ENCODE peak calls at places on chromosomes 16 and 17, in ten cellular contexts. F is MM.1S; O is hepatocyte; Q is CD8-positive, alpha-beta T cell; V is Karpas-422; N is BE2C; H is body of pancreas; M is endothelial cell of umbilical vein; E is CD8-positive, alpha-beta memory T cell; D is thoracic aorta. U is an unnamed sample. For H3K4me1, the result is how much of the 10 kb centered on the place peaks cover.

GRCh38 chr16:27245276-27246231 is 23.0 kb downstream of the NSMCE1 start:
- DNase-seq in H (no peak), D (no peak), F (no peak), O (no peak), E (no peak), V (no peak), Q (no peak), M (no peak), N (no peak), U (no peak)

GRCh38 chr17:74502866-74503265 is 28.4 kb downstream of the CD300LB start:
- DNase-seq in M (no peak), N (no peak), Q (no peak), E (no peak), D (no peak), H (no peak), V (no peak), O (no peak), F (no peak), U (no peak)

GRCh38 chr16:4316732-4317461 is 1.0 kb downstream of the GLIS2 start:
- DNase-seq in M (peak), F (no peak), Q (no peak), H (peak), E (no peak), O (peak), N (no peak), V (no peak), D (no peak), U (no peak)

GRCh38 chr17:42422958-42423712 is at the start of gene CAVIN1:
- DNase-seq in H (peak), F (no peak), D (peak), M (peak), Q (no peak), E (no peak), N (peak), V (no peak), O (peak), U (no peak)

GRCh38 chr17:951388-952132 is 28.0 kb downstream of the NXN start:
- DNase-seq in E (no peak), F (no peak), N (no peak), D (no peak), M (no peak), V (no peak), Q (no peak), O (peak), H (peak), U (no peak)

GRCh38 chr16:60605176-60605575 is 1431.1 kb downstream of the CDH8 start:
- DNase-seq in E (no peak), O (no peak), M (no peak), N (no peak), Q (no peak), D (no peak), F (no peak), V (no peak), H (no peak), U (no peak)

GRCh38 chr16:3690991-3691720 is 26.2 kb downstream of the TRAP1 start:
- DNase-seq in M (no peak), N (no peak), E (no peak), D (no peak), V (no peak), F (no peak), O (no peak), H (no peak), Q (no peak), U (no peak)

GRCh38 chr16:59586331-59586730 is 852.2 kb upstream of the GOT2 start:
- DNase-seq in Q (no peak), D (no peak), F (no peak), M (no peak), V (no peak), N (no peak), E (no peak), H (no peak), O (no peak), U (no peak)

GRCh38 chr16:23807028-23807427 is 28.8 kb upstream of the PRKCB start:
- DNase-seq in V (no peak), D (no peak), N (no peak), Q (no peak), H (no peak), M (no peak), O (no peak), F (no peak), E (no peak), U (no peak)

GRCh38 chr16:1655909-1656807 is 21.9 kb upstream of the JPT2 start:
- DNase-seq in Q (no peak), E (no peak), F (no peak), V (no peak), D (no peak), M (no peak), N (no peak), O (no peak), H (no peak), U (no peak)

GRCh38 chr16:79451196-79451816 is 149.2 kb downstream of the MAF start:
- DNase-seq in V (peak), N (no peak), E (no peak), O (no peak), D (no peak), Q (no peak), F (peak), H (no peak), M (no peak), U (no peak)

GRCh38 chr16:48541108-48541786 is 68.7 kb downstream of the N4BP1 start:
- DNase-seq in E (no peak), Q (no peak), M (no peak), V (no peak), H (no peak), O (no peak), F (no peak), D (no peak), N (no peak), U (no peak)

GRCh38 chr16:1279081-1279944 is 23.4 kb downstream of the TPSD1 start:
- DNase-seq in D (no peak), E (no peak), V (no peak), N (no peak), M (no peak), O (no peak), H (no peak), F (no peak), Q (no peak), U (no peak)

GRCh38 chr17:1773755-1774181 is 11.9 kb downstream of the SERPINF1 start:
- DNase-seq in F (no peak), V (no peak), Q (no peak), O (no peak), E (no peak), N (no peak), D (no peak), H (no peak), M (no peak), U (no peak)

GRCh38 chr16:87812200-87812656 is 46.4 kb upstream of the KLHDC4 start:
- DNase-seq in V (no peak), F (no peak), E (no peak), M (no peak), D (no peak), Q (no peak), N (peak), O (no peak), H (peak), U (no peak)

GRCh38 chr16:49150341-49150740 is 131.3 kb downstream of the CBLN1 start:
- DNase-seq in E (no peak), D (no peak), Q (no peak), M (no peak), V (no peak), F (no peak), O (no peak), N (no peak), H (no peak), U (no peak)

GRCh38 chr16:61684566-61684965 is 351.7 kb downstream of the CDH8 start:
- DNase-seq in V (no peak), Q (no peak), D (no peak), E (no peak), N (no peak), H (no peak), O (no peak), M (no peak), F (no peak), U (no peak)

GRCh38 chr17:49016775-49017463 is 19.7 kb downstream of the IGF2BP1 start:
- DNase-seq in H (peak), O (peak), M (peak), F (no peak), V (no peak), Q (no peak), N (peak), D (no peak), E (no peak), U (no peak)

GRCh38 chr16:970379-970765 is 412 bp downstream of the LMF1 start:
- DNase-seq in V (no peak), O (no peak), H (no peak), E (no peak), M (no peak), N (no peak), Q (no peak), D (no peak), F (no peak), U (no peak)

GRCh38 chr16:27449434-27450188 is 47.6 kb downstream of the IL21R start:
- DNase-seq in F (no peak), H (no peak), V (no peak), M (no peak), E (peak), N (no peak), Q (peak), D (no peak), O (no peak), U (peak)

GRCh38 chr16:57029161-57030160 is 40.1 kb downstream of the NLRC5 start:
- DNase-seq in H (no peak), M (no peak), E (peak), F (no peak), V (no peak), O (no peak), Q (no peak), N (no peak), D (no peak), U (no peak)

GRCh38 chr17:69430488-69430887 is 16.0 kb downstream of the MAP2K6 start:
- DNase-seq in M (peak), H (no peak), N (no peak), O (peak), F (no peak), D (no peak), Q (no peak), E (no peak), V (no peak), U (no peak)

GRCh38 chr16:83806036-83806435 is 1.7 kb upstream of the HSBP1 start:
- DNase-seq in E (no peak), F (no peak), Q (no peak), O (no peak), N (no peak), V (peak), D (no peak), H (no peak), M (no peak), U (no peak)

GRCh38 chr16:89924298-89924924 is 1.3 kb downstream of the TUBB3 start:
- DNase-seq in Q (no peak), O (peak), N (peak), V (peak), F (no peak), H (no peak), D (no peak), M (peak), E (peak), U (peak)

GRCh38 chr16:48393843-48394703 is 8.9 kb upstream of the SIAH1 start:
- DNase-seq in F (no peak), M (no peak), H (peak), D (no peak), N (peak), O (no peak), V (no peak), E (no peak), Q (no peak), U (no peak)

GRCh38 chr17:11898526-11899235 is 98.6 kb downstream of the ZNF18 start:
- DNase-seq in F (no peak), N (no peak), E (no peak), H (no peak), D (no peak), M (no peak), V (no peak), O (no peak), Q (no peak), U (no peak)

GRCh38 chr17:4485676-4486646 is 12.7 kb upstream of the SPNS2 start:
- DNase-seq in N (peak), H (no peak), O (no peak), Q (peak), V (no peak), M (no peak), F (no peak), E (peak), D (no peak), U (peak)

GRCh38 chr16:88276591-88276990 is 106.2 kb upstream of the ZNF469 start:
- DNase-seq in H (no peak), F (no peak), D (no peak), N (no peak), Q (no peak), E (no peak), M (no peak), V (no peak), O (no peak), U (no peak)

GRCh38 chr17:8855477-8856204 is 11.8 kb downstream of the PIK3R6 start:
- DNase-seq in E (no peak), F (no peak), H (no peak), V (no peak), N (no peak), O (no peak), D (no peak), Q (no peak), M (no peak), U (no peak)

GRCh38 chr16:24523569-24523968 is 15.8 kb upstream of the RBBP6 start:
- DNase-seq in M (no peak), N (peak), D (no peak), H (no peak), V (no peak), F (no peak), O (peak), E (no peak), Q (no peak), U (no peak)

GRCh38 chr17:62965149-62965648 is 836 bp upstream of the TANC2 start:
- DNase-seq in V (no peak), O (no peak), D (no peak), M (no peak), N (no peak), F (no peak), E (peak), Q (peak), H (no peak), U (no peak)

GRCh38 chr17:1997587-1998425 is 27.3 kb downstream of the RTN4RL1 start:
- DNase-seq in V (no peak), N (no peak), F (no peak), E (no peak), D (no peak), Q (no peak), O (peak), M (no peak), H (peak), U (no peak)

GRCh38 chr16:81831722-81832126 is 52.6 kb downstream of the PLCG2 start:
- DNase-seq in F (peak), V (peak), E (peak), M (no peak), N (no peak), D (no peak), Q (no peak), O (no peak), H (peak), U (no peak)

GRCh38 chr16:84616515-84616914 is 1.4 kb downstream of the COTL1 start:
- DNase-seq in H (no peak), M (peak), D (no peak), N (no peak), V (peak), O (no peak), E (peak), F (no peak), Q (no peak), U (peak)

GRCh38 chr16:81313731-81314602 is 795 bp upstream of the GAN start:
- DNase-seq in F (no peak), N (no peak), H (no peak), V (no peak), D (no peak), Q (no peak), M (no peak), O (no peak), E (no peak), U (no peak)

GRCh38 chr17:80859004-80859941 is 132.4 kb upstream of the CHMP6 start:
- DNase-seq in V (no peak), Q (no peak), F (no peak), M (peak), D (peak), N (peak), H (peak), O (peak), E (peak), U (no peak)

GRCh38 chr17:68035523-68036303 is at the start of gene KPNA2:
- DNase-seq in E (peak), V (peak), H (peak), O (peak), M (peak), Q (peak), N (peak), F (peak), D (peak), U (peak)
- H3K4me1 ChIP-seq in E (under half), V (under half), H (under half), O (under half), M (under half), Q (under half), N (under half), F (under half), D (under half), U (under half)

GRCh38 chr17:16972346-16972745 is 428 bp upstream of the TNFRSF13B start:
- DNase-seq in O (no peak), E (no peak), F (no peak), Q (no peak), N (no peak), H (no peak), V (no peak), D (no peak), M (no peak), U (no peak)
- H3K4me1 ChIP-seq in O (under half), E (under half), F (half or more), Q (under half), N (under half), H (under half), V (half or more), D (under half), M (under half), U (under half)

GRCh38 chr17:40547785-40548478 is 17.3 kb downstream of the CCR7 start:
- DNase-seq in F (no peak), D (no peak), N (no peak), O (no peak), E (no peak), H (no peak), V (no peak), M (no peak), Q (no peak), U (no peak)
- H3K4me1 ChIP-seq in F (under half), D (under half), N (under half), O (under half), E (half or more), H (under half), V (under half), M (under half), Q (half or more), U (half or more)

DNA sequence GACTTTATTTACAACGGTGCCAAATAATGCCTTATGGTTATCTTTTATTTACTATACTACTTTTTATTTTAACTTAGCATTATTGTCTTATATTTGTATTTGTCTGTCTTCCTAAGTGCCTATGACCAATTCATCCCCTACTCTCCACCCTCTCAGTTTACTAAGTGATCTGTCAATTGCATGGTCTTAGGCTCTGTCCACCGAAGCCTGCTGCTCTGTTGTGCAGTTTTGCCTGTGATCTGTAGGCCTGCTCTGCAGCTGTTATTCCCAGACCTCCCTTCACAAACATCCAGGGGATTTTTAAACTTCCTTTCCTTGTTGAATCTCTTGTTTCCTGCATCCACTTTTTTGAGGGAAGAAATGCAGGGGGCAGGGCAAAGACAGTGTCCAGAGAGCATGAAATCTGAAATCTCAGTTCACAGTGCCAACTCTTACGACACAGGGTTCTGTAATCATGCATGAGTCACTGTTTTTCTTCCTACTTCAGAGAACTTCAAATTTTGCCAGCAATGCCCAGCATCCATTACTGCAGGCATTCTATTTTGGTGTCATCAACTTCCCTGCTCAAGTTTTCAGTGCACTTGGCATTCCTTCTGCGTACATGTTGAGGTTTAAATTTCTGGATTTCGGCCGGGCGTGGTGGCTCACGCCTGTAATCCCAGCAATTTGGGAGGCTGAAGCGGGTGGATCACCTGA is 11.4 kb downstream of the SLFN5 start:
- DNase-seq in O (peak), V (no peak), D (peak), E (no peak), Q (no peak), N (no peak), M (peak), F (no peak), H (peak), U (no peak)
- H3K4me1 ChIP-seq in O (under half), V (under half), D (under half), E (half or more), Q (half or more), N (under half), M (under half), F (under half), H (under half), U (half or more)

GRCh38 chr17:66970140-66970539 is 5.6 kb downstream of the CACNG4 start:
- DNase-seq in M (no peak), V (no peak), E (no peak), H (no peak), N (no peak), F (no peak), Q (no peak), O (no peak), D (no peak), U (no peak)
- H3K4me1 ChIP-seq in M (under half), V (under half), E (under half), H (under half), N (half or more), F (under half), Q (under half), O (under half), D (under half), U (under half)